ENCODE peak calls at places on chromosome 9, in six cellular contexts. One of them, this sample, is unnamed.

GRCh38 chr9:34237836-34238235 is 59.0 kb downstream of the UBAP1 start:
- DNase-seq in sigmoid colon: no peak
- DNase-seq in thoracic aorta: no peak
- DNase-seq in mammary epithelial cell: no peak
- DNase-seq in ovary: no peak
- DNase-seq in effector memory CD4-positive, alpha-beta T cell: no peak
- DNase-seq in this sample: no peak

GRCh38 chr9:14945351-14945750 is 35.1 kb upstream of the FREM1 start:
- DNase-seq in sigmoid colon: no peak
- DNase-seq in mammary epithelial cell: no peak
- DNase-seq in effector memory CD4-positive, alpha-beta T cell: no peak
- DNase-seq in thoracic aorta: no peak
- DNase-seq in ovary: no peak
- DNase-seq in this sample: no peak

GRCh38 chr9:109843651-109844050 is 63.7 kb downstream of the PALM2AKAP2 start:
- DNase-seq in sigmoid colon: no peak
- DNase-seq in effector memory CD4-positive, alpha-beta T cell: no peak
- DNase-seq in ovary: no peak
- DNase-seq in thoracic aorta: peak; percentile 17
- DNase-seq in mammary epithelial cell: no peak
- DNase-seq in this sample: no peak

GRCh38 chr9:93065321-93065720 is 6.8 kb downstream of the SUSD3 start:
- DNase-seq in ovary: no peak
- DNase-seq in effector memory CD4-positive, alpha-beta T cell: no peak
- DNase-seq in mammary epithelial cell: no peak
- DNase-seq in thoracic aorta: no peak
- DNase-seq in sigmoid colon: no peak
- DNase-seq in this sample: no peak

GRCh38 chr9:123835821-123836220 is 94.1 kb downstream of the DENND1A start:
- DNase-seq in mammary epithelial cell: no peak
- DNase-seq in effector memory CD4-positive, alpha-beta T cell: no peak
- DNase-seq in ovary: no peak
- DNase-seq in thoracic aorta: no peak
- DNase-seq in sigmoid colon: no peak
- DNase-seq in this sample: no peak

GRCh38 chr9:79383096-79383495 is 188.7 kb upstream of the TLE4 start:
- DNase-seq in mammary epithelial cell: peak; percentile 53
- DNase-seq in sigmoid colon: no peak
- DNase-seq in effector memory CD4-positive, alpha-beta T cell: no peak
- DNase-seq in thoracic aorta: no peak
- DNase-seq in ovary: no peak
- DNase-seq in this sample: no peak

GRCh38 chr9:109411818-109412352 is 86.2 kb downstream of the PTPN3 start:
- DNase-seq in sigmoid colon: no peak
- DNase-seq in mammary epithelial cell: no peak
- DNase-seq in effector memory CD4-positive, alpha-beta T cell: no peak
- DNase-seq in ovary: peak; percentile 26
- DNase-seq in thoracic aorta: no peak
- DNase-seq in this sample: no peak

GRCh38 chr9:33748633-33749304 is 46.6 kb upstream of the PRSS3 start:
- DNase-seq in effector memory CD4-positive, alpha-beta T cell: peak; percentile 0
- DNase-seq in sigmoid colon: no peak
- DNase-seq in mammary epithelial cell: no peak
- DNase-seq in thoracic aorta: no peak
- DNase-seq in ovary: no peak
- DNase-seq in this sample: no peak

GRCh38 chr9:130461218-130461630 is 16.5 kb downstream of the ASS1 start:
- DNase-seq in thoracic aorta: no peak
- DNase-seq in sigmoid colon: peak; percentile 75
- DNase-seq in mammary epithelial cell: peak; percentile 16
- DNase-seq in effector memory CD4-positive, alpha-beta T cell: peak; percentile 36
- DNase-seq in ovary: peak; percentile 78
- DNase-seq in this sample: no peak

GRCh38 chr9:121285835-121286687 is 18.1 kb downstream of the GSN start:
- DNase-seq in mammary epithelial cell: peak; percentile 83
- DNase-seq in thoracic aorta: peak; percentile 31
- DNase-seq in sigmoid colon: peak; percentile 93
- DNase-seq in ovary: peak; percentile 67
- DNase-seq in effector memory CD4-positive, alpha-beta T cell: no peak
- DNase-seq in this sample: no peak

GRCh38 chr9:89911721-89912604 is 307.2 kb downstream of the GADD45G start:
- DNase-seq in thoracic aorta: no peak
- DNase-seq in mammary epithelial cell: no peak
- DNase-seq in ovary: no peak
- DNase-seq in effector memory CD4-positive, alpha-beta T cell: no peak
- DNase-seq in sigmoid colon: no peak
- DNase-seq in this sample: no peak

GRCh38 chr9:105290401-105290800 is 46.0 kb downstream of the SLC44A1 start:
- DNase-seq in sigmoid colon: no peak
- DNase-seq in ovary: no peak
- DNase-seq in effector memory CD4-positive, alpha-beta T cell: no peak
- DNase-seq in mammary epithelial cell: peak; percentile 82
- DNase-seq in thoracic aorta: no peak
- DNase-seq in this sample: no peak

GRCh38 chr9:13295556-13295955 is 16.1 kb upstream of the MPDZ start:
- DNase-seq in effector memory CD4-positive, alpha-beta T cell: no peak
- DNase-seq in sigmoid colon: no peak
- DNase-seq in ovary: no peak
- DNase-seq in thoracic aorta: no peak
- DNase-seq in mammary epithelial cell: peak; percentile 11
- DNase-seq in this sample: no peak

GRCh38 chr9:121955649-121956048 is 137.5 kb downstream of the TTLL11 start:
- DNase-seq in effector memory CD4-positive, alpha-beta T cell: no peak
- DNase-seq in ovary: no peak
- DNase-seq in mammary epithelial cell: no peak
- DNase-seq in sigmoid colon: no peak
- DNase-seq in thoracic aorta: no peak
- DNase-seq in this sample: no peak

GRCh38 chr9:109317311-109317978 is 3.4 kb downstream of the EPB41L4B start:
- DNase-seq in sigmoid colon: no peak
- DNase-seq in effector memory CD4-positive, alpha-beta T cell: no peak
- DNase-seq in ovary: no peak
- DNase-seq in mammary epithelial cell: no peak
- DNase-seq in thoracic aorta: no peak
- DNase-seq in this sample: no peak

GRCh38 chr9:97593960-97594359 is 39.2 kb downstream of the TSTD2 start:
- DNase-seq in ovary: no peak
- DNase-seq in sigmoid colon: no peak
- DNase-seq in effector memory CD4-positive, alpha-beta T cell: no peak
- DNase-seq in mammary epithelial cell: no peak
- DNase-seq in thoracic aorta: no peak
- DNase-seq in this sample: no peak

GRCh38 chr9:126842977-126843799 is 17.3 kb upstream of the ZBTB34 start:
- DNase-seq in ovary: no peak
- DNase-seq in effector memory CD4-positive, alpha-beta T cell: no peak
- DNase-seq in mammary epithelial cell: peak; percentile 38
- DNase-seq in sigmoid colon: no peak
- DNase-seq in thoracic aorta: no peak
- DNase-seq in this sample: peak; percentile 34

GRCh38 chr9:16197578-16198370 is 644.9 kb downstream of the CCDC171 start:
- DNase-seq in effector memory CD4-positive, alpha-beta T cell: no peak
- DNase-seq in sigmoid colon: no peak
- DNase-seq in mammary epithelial cell: no peak
- DNase-seq in ovary: no peak
- DNase-seq in thoracic aorta: no peak
- DNase-seq in this sample: no peak

GRCh38 chr9:94656190-94656589 is 16.9 kb upstream of the FBP1 start:
- DNase-seq in effector memory CD4-positive, alpha-beta T cell: no peak
- DNase-seq in ovary: no peak
- DNase-seq in sigmoid colon: no peak
- DNase-seq in mammary epithelial cell: no peak
- DNase-seq in thoracic aorta: no peak
- DNase-seq in this sample: no peak

GRCh38 chr9:94971378-94972131 is 245.1 kb downstream of the AOPEP start:
- DNase-seq in ovary: no peak
- DNase-seq in sigmoid colon: no peak
- DNase-seq in thoracic aorta: no peak
- DNase-seq in effector memory CD4-positive, alpha-beta T cell: no peak
- DNase-seq in mammary epithelial cell: no peak
- DNase-seq in this sample: no peak

GRCh38 chr9:8329561-8330283 is 530.1 kb upstream of the DMAC1 start:
- DNase-seq in effector memory CD4-positive, alpha-beta T cell: no peak
- DNase-seq in mammary epithelial cell: no peak
- DNase-seq in sigmoid colon: no peak
- DNase-seq in ovary: no peak
- DNase-seq in thoracic aorta: no peak
- DNase-seq in this sample: no peak

GRCh38 chr9:113417370-113417769 is 6.8 kb downstream of the C9orf43 start:
- DNase-seq in ovary: no peak
- DNase-seq in sigmoid colon: no peak
- DNase-seq in effector memory CD4-positive, alpha-beta T cell: no peak
- DNase-seq in mammary epithelial cell: no peak
- DNase-seq in thoracic aorta: no peak
- DNase-seq in this sample: no peak

GRCh38 chr9:138115506-138115905 is 237.9 kb downstream of the CACNA1B start:
- DNase-seq in mammary epithelial cell: no peak
- DNase-seq in thoracic aorta: no peak
- DNase-seq in effector memory CD4-positive, alpha-beta T cell: no peak
- DNase-seq in ovary: no peak
- DNase-seq in sigmoid colon: no peak
- DNase-seq in this sample: no peak

DNA sequence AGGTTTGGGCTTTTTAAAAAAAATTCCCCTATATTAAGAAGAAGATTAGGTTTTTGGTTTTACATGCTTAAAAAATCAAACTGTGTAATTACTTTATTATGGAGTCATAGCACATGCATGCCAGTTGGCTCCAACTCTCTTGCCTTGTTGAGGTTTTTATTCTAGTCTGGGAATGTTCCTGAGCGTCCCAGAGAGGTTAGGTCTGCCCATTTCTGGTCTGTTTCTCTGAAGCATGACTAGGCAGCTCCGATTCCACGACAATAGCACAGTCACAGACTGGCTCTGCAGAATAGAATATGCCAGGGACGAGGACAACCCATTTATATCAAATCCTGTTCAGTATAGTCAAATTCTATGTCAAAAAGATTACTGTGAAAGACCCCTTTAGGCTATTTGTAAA is 217.0 kb downstream of the PCSK5 start:
- DNase-seq in effector memory CD4-positive, alpha-beta T cell: no peak
- DNase-seq in sigmoid colon: peak; percentile 74
- DNase-seq in ovary: no peak
- DNase-seq in mammary epithelial cell: no peak
- DNase-seq in thoracic aorta: peak; percentile 66
- DNase-seq in this sample: peak; percentile 53
- H3K27ac ChIP-seq in effector memory CD4-positive, alpha-beta T cell: no peak overlapping the region
- H3K27ac ChIP-seq in sigmoid colon: peak overlapping the region; percentile 39
- H3K27ac ChIP-seq in ovary: no peak overlapping the region
- H3K27ac ChIP-seq in mammary epithelial cell: no peak overlapping the region
- H3K27ac ChIP-seq in thoracic aorta: peak overlapping the region; percentile 87
- H3K27ac ChIP-seq in this sample: no peak overlapping the region

DNA sequence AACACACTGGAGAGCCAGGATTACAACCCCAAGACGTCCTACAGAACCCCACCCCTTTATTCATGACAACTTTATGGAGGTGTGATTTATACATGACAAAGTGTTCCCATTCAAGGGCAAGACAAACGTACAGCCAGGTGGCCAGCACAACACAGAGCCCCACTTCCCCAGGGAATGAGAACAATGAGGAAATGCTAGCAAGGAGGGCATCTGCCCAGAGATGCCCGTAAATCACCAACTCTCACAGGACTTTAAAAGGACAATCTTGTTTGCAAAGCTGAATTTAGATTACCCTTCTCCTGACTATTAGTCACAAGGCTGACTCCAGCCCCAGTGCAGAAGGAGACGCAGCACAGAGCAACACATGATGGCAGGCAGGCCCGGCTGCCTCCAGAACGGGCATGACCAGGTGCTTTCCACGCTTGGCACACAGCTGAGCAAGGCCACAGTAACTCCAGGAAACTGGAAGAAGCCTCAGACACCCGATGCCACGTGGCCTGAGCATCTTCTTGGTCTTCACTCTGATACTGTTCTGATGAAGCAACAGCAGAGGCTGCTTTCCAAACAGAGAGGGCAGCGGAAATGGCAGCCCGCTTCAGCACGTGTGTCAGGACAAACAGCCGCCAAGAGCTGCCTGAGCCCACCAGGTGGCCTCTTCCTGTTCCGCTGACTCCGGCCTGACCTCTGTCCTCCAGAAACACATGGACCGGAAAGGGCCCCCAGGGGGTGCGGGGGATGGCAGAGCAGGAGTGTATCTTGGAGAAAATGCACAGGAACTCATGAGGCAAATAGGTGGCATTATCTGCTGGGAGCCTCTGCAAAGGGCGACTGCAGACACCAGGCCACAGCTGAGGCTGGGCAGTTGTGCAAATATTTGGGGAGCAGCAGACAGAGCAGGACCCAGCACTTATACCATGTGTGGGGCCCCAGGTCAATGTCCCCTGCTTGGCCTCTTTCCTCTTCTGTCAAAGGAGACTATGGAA is 51.3 kb downstream of the ROR2 start:
- DNase-seq in thoracic aorta: no peak
- DNase-seq in effector memory CD4-positive, alpha-beta T cell: no peak
- DNase-seq in sigmoid colon: peak; percentile 92
- DNase-seq in ovary: no peak
- DNase-seq in mammary epithelial cell: no peak
- DNase-seq in this sample: no peak
- H3K27ac ChIP-seq in thoracic aorta: no peak overlapping the region
- H3K27ac ChIP-seq in effector memory CD4-positive, alpha-beta T cell: no peak overlapping the region
- H3K27ac ChIP-seq in sigmoid colon: peak overlapping the region; percentile 82
- H3K27ac ChIP-seq in ovary: no peak overlapping the region
- H3K27ac ChIP-seq in mammary epithelial cell: no peak overlapping the region
- H3K27ac ChIP-seq in this sample: no peak overlapping the region

DNA sequence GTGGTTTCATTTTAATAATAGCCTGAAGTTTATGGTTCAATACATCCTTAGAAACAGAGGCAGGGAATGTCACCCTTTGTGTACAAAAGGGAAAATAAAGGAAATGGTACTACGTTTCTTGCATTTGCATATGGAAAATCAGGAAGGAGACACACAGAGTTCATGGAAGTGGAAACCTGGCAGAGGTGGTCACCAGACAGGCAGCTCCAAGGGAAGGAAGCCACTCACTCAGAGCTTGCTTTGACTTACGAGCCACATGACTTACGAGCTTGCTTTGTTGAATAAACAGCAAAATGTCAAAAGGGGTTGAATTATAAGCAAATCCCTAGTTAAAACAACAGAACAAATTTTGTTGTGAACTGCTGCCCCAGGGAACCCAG is 164.3 kb downstream of the SYK start:
- DNase-seq in thoracic aorta: no peak
- DNase-seq in sigmoid colon: no peak
- DNase-seq in effector memory CD4-positive, alpha-beta T cell: no peak
- DNase-seq in mammary epithelial cell: no peak
- DNase-seq in ovary: no peak
- DNase-seq in this sample: no peak
- H3K27ac ChIP-seq in thoracic aorta: peak overlapping the region; percentile 97
- H3K27ac ChIP-seq in sigmoid colon: no peak overlapping the region
- H3K27ac ChIP-seq in effector memory CD4-positive, alpha-beta T cell: no peak overlapping the region
- H3K27ac ChIP-seq in mammary epithelial cell: no peak overlapping the region
- H3K27ac ChIP-seq in ovary: no peak overlapping the region
- H3K27ac ChIP-seq in this sample: no peak overlapping the region

GRCh38 chr9:134661299-134661698 is 19.7 kb downstream of the COL5A1 start:
- DNase-seq in thoracic aorta: no peak
- DNase-seq in ovary: no peak
- DNase-seq in mammary epithelial cell: no peak
- DNase-seq in sigmoid colon: peak; percentile 70
- DNase-seq in effector memory CD4-positive, alpha-beta T cell: no peak
- DNase-seq in this sample: no peak
- H3K27ac ChIP-seq in thoracic aorta: peak overlapping the region; percentile 83
- H3K27ac ChIP-seq in ovary: no peak overlapping the region
- H3K27ac ChIP-seq in mammary epithelial cell: no peak overlapping the region
- H3K27ac ChIP-seq in sigmoid colon: peak overlapping the region; percentile 88
- H3K27ac ChIP-seq in effector memory CD4-positive, alpha-beta T cell: no peak overlapping the region
- H3K27ac ChIP-seq in this sample: no peak overlapping the region

GRCh38 chr9:136725612-136726011 is 13.2 kb downstream of the DIPK1B start:
- DNase-seq in thoracic aorta: no peak
- DNase-seq in sigmoid colon: no peak
- DNase-seq in effector memory CD4-positive, alpha-beta T cell: no peak
- DNase-seq in ovary: no peak
- DNase-seq in mammary epithelial cell: peak; percentile 74
- DNase-seq in this sample: no peak
- H3K27ac ChIP-seq in thoracic aorta: no peak overlapping the region
- H3K27ac ChIP-seq in sigmoid colon: no peak overlapping the region
- H3K27ac ChIP-seq in effector memory CD4-positive, alpha-beta T cell: no peak overlapping the region
- H3K27ac ChIP-seq in ovary: no peak overlapping the region
- H3K27ac ChIP-seq in mammary epithelial cell: no peak overlapping the region
- H3K27ac ChIP-seq in this sample: no peak overlapping the region